ENCODE peak calls at places on chromosomes 6 and 20, in eight cellular contexts. O, S, W, E, D, R, K and F are unnamed samples.

GRCh38 chr6:1381397-1382330 is 7.7 kb upstream of the FOXF2 start:
- DNase-seq in O (peak; percentile 38), S (peak; percentile 64), W (no peak), E (peak; percentile 50), D (peak; percentile 92), R (peak; percentile 55), K (no peak), F (peak; percentile 58)

GRCh38 chr6:38495922-38496635 is 143.7 kb downstream of the BTBD9 start:
- DNase-seq in O (no peak), S (no peak), W (no peak), E (no peak), D (no peak), R (no peak), K (no peak), F (no peak)

GRCh38 chr6:140344149-140344913 is 969.9 kb upstream of the CITED2 start:
- DNase-seq in O (peak; percentile 50), S (no peak), W (no peak), E (peak; percentile 40), D (no peak), R (no peak), K (no peak), F (no peak)

GRCh38 chr20:43960231-43960630 is 45.6 kb downstream of the TOX2 start:
- DNase-seq in O (no peak), S (no peak), W (no peak), E (no peak), D (peak; percentile 40), R (no peak), K (no peak), F (no peak)

GRCh38 chr6:142485256-142485655 is 183.4 kb downstream of the ADGRG6 start:
- DNase-seq in O (peak; percentile 9), S (no peak), W (no peak), E (peak; percentile 72), D (no peak), R (no peak), K (peak; percentile 37), F (no peak)

GRCh38 chr6:92767101-92767500 is 652.3 kb downstream of the EPHA7 start:
- DNase-seq in O (no peak), S (no peak), W (no peak), E (no peak), D (no peak), R (no peak), K (no peak), F (no peak)

GRCh38 chr20:22942742-22943141 is 92.4 kb upstream of the SSTR4 start:
- DNase-seq in O (no peak), S (no peak), W (no peak), E (no peak), D (no peak), R (no peak), K (no peak), F (no peak)

GRCh38 chr20:64056639-64056888 is 6.4 kb upstream of the TCEA2 start:
- DNase-seq in O (no peak), S (no peak), W (no peak), E (no peak), D (no peak), R (no peak), K (no peak), F (no peak)

GRCh38 chr6:33147807-33148666 is 44.2 kb downstream of the COL11A2 start:
- DNase-seq in O (peak; percentile 78), S (peak; percentile 28), W (no peak), E (peak; percentile 76), D (no peak), R (no peak), K (no peak), F (no peak)

GRCh38 chr20:53001502-53002301 is 29.5 kb downstream of the TSHZ2 start:
- DNase-seq in O (peak; percentile 46), S (no peak), W (no peak), E (no peak), D (no peak), R (no peak), K (no peak), F (peak; percentile 69)

GRCh38 chr20:44810061-44810390 is 320 bp downstream of the RIMS4 start:
- DNase-seq in O (no peak), S (no peak), W (no peak), E (no peak), D (peak; percentile 63), R (no peak), K (no peak), F (no peak)

DNA sequence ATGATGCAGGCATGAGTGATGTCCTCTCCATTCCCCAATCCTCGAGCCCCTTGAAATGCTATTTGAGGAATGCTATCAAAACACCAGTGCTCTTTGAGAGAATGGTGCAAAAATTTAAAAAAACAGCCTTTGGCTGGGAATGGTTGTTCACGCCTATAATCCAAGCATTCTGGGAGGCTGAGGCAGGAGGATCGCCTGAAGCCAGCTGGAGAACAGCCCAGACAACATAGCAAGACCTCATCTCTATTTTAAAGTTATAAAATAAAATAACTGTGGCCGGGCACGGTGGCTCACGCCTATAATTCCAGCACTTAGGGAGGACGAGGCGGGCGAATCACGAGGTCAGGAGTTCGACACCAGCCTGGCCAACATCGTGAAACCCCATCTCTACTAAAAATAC is 4.2 kb upstream of the VARS1 start:
- DNase-seq in O (no peak), S (no peak), W (no peak), E (no peak), D (no peak), R (no peak), K (no peak), F (no peak)
- H3K36me3 ChIP-seq in O (no peaks in the 10 kb centered on the region), S (no peaks in the 10 kb centered on the region), W (no peaks in the 10 kb centered on the region), E (no peaks in the 10 kb centered on the region), D (peaks cover 39% of the 10 kb centered on the region), R (peaks cover 46% of the 10 kb centered on the region), K (peaks cover 6% of the 10 kb centered on the region), F (no peaks in the 10 kb centered on the region)

GRCh38 chr20:41031243-41031619 is 2.6 kb downstream of the TOP1 start:
- DNase-seq in O (no peak), S (no peak), W (no peak), E (no peak), D (no peak), R (no peak), K (no peak), F (no peak)
- H3K4me3 ChIP-seq in O (peak overlapping the region; percentile 91), S (no peak overlapping the region), W (peak overlapping the region; percentile 100), E (peak overlapping the region; percentile 100), D (peak overlapping the region; percentile 99), R (peak overlapping the region; percentile 98), K (peak overlapping the region; percentile 90), F (peak overlapping the region; percentile 58)

DNA sequence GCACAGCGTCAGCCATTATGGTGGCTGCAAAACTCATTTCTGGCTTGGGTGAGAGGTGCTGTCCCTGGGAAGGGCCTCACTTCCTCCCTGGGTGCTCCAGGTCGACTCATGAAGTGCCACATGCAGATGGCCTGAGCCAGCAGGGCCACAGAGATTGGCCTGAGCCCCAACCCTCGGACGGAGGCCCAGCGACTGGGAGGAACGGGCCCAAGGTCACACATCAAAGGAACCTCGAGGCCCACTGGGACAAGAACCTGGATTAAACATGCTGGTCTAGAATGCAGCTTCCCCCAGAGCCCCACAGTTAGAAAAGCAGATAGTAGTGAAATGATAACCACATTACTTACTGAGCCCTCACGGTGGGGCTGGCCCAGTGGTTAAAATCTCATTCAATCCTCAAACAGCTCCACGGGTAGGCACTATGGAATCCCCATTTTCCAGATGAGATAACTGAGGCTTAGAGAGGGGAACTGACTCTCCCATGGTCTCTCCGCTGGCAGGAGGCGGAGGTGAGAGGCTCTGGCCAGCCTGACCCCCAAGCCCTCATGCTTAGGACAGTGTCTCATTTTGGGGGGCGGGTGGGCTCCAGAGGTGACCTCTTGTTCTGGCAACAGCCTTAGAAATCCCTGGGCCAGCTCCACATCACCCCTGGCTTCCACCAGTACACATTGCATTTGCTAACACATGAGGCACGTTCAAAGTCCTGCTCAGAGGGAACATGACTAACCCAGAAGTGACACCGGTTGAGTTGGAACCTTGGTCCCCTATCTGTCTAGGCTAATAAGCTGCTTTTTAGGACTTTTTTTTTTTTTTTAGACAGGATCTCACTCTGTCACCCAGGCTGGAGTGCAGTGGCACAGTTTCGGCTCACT is 53.0 kb downstream of the SRC start:
- DNase-seq in O (no peak), S (no peak), W (no peak), E (no peak), D (no peak), R (no peak), K (no peak), F (no peak)
- H3K36me3 ChIP-seq in O (peaks cover 16% of the 10 kb centered on the region), S (peaks cover 14% of the 10 kb centered on the region), W (peaks cover 69% of the 10 kb centered on the region), E (peaks cover 14% of the 10 kb centered on the region), D (peaks cover 65% of the 10 kb centered on the region), R (no peaks in the 10 kb centered on the region), K (no peaks in the 10 kb centered on the region), F (no peaks in the 10 kb centered on the region)

GRCh38 chr6:108528878-108529277 is 31.8 kb upstream of the FOXO3 start:
- DNase-seq in O (no peak), S (no peak), W (no peak), E (no peak), D (no peak), R (no peak), K (no peak), F (no peak)

GRCh38 chr6:108531332-108531731 is 29.4 kb upstream of the FOXO3 start:
- DNase-seq in O (no peak), S (no peak), W (no peak), E (no peak), D (peak; percentile 62), R (no peak), K (no peak), F (no peak)

GRCh38 chr6:108524528-108525218 is 36.0 kb upstream of the FOXO3 start:
- DNase-seq in O (peak; percentile 17), S (no peak), W (no peak), E (no peak), D (peak; percentile 62), R (no peak), K (no peak), F (no peak)

GRCh38 chr6:108523697-108524096 is 37.0 kb upstream of the FOXO3 start:
- DNase-seq in O (no peak), S (no peak), W (no peak), E (no peak), D (no peak), R (no peak), K (no peak), F (no peak)

DNA sequence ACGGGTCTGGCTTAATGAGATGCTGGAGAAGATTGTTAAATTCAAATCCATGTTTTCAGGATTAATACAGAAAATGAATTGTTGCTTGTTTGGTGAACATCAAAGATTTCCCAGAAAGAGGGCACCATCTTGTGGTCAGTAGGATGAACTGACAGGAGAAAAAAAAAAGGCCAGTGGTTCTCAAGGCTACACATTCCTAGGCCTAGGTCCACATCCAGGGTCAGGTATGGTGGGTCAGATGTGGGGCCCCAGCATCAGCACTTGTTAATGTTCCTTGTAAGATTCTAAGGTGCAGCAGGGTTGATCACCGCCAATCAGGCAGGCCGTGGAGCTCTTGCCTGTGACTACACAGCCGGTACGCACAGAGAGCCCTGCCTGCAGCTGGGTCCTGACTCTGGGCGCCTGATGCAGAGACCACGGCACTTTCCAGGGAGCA is 34.0 kb upstream of the FOXO3 start:
- DNase-seq in O (peak; percentile 69), S (peak; percentile 19), W (no peak), E (peak; percentile 66), D (peak; percentile 57), R (no peak), K (peak; percentile 42), F (no peak)
- H3K4me3 ChIP-seq in O (no peak overlapping the region), S (no peak overlapping the region), W (no peak overlapping the region), E (no peak overlapping the region), D (no peak overlapping the region), R (no peak overlapping the region), K (no peak overlapping the region), F (no peak overlapping the region)